ENCODE peak calls at places on chromosomes 5 and 9, in seven cellular contexts. Y, X, S, A, G, W and Q are unnamed samples.

GRCh38 chr9:69885474-69885929 is 64.9 kb downstream of the CFAP95 start:
- DNase-seq in A (peak; percentile 68), X (no peak), Y (no peak), W (no peak), S (no peak), G (no peak), Q (no peak)

GRCh38 chr5:71865665-71866320 is 146.7 kb downstream of the CARTPT start:
- DNase-seq in X (no peak), A (no peak), S (no peak), W (no peak), Y (no peak), G (no peak), Q (no peak)

GRCh38 chr5:142870552-142870951 is 100.4 kb downstream of the ARHGAP26 start:
- DNase-seq in Y (no peak), G (no peak), S (no peak), X (no peak), A (no peak), W (no peak), Q (no peak)

GRCh38 chr5:178206166-178207101 is 2.1 kb downstream of the HNRNPAB start:
- DNase-seq in Y (no peak), W (no peak), S (peak; percentile 23), X (no peak), A (peak; percentile 70), G (no peak), Q (no peak)

GRCh38 chr5:22372376-22372775 is 480.8 kb downstream of the CDH12 start:
- DNase-seq in S (peak; percentile 92), A (peak; percentile 26), W (no peak), X (no peak), Y (no peak), G (no peak), Q (peak; percentile 70)

GRCh38 chr9:112586600-112587155 is 100.1 kb downstream of the KIAA1958 start:
- DNase-seq in W (no peak), X (no peak), G (no peak), S (peak; percentile 42), Y (no peak), A (no peak), Q (no peak)

GRCh38 chr5:133341915-133342710 is 270.2 kb downstream of the FSTL4 start:
- DNase-seq in Y (no peak), W (no peak), A (peak; percentile 62), X (no peak), S (no peak), G (no peak), Q (no peak)

GRCh38 chr9:18786196-18786595 is 246.8 kb downstream of the SAXO1 start:
- DNase-seq in S (no peak), A (no peak), W (no peak), G (no peak), X (no peak), Y (no peak), Q (no peak)

GRCh38 chr5:92372766-92373165 is 989.6 kb upstream of the ARRDC3 start:
- DNase-seq in G (no peak), X (no peak), W (no peak), A (no peak), Y (no peak), S (peak; percentile 21), Q (no peak)

GRCh38 chr5:134083517-134083916 is 31.0 kb upstream of the TCF7 start:
- DNase-seq in S (peak; percentile 12), W (no peak), A (no peak), Y (no peak), G (no peak), X (no peak), Q (no peak)

GRCh38 chr5:163916856-163917255 is 411.4 kb downstream of the MAT2B start:
- DNase-seq in Y (no peak), X (no peak), A (no peak), W (no peak), G (no peak), S (no peak), Q (no peak)

GRCh38 chr9:3969846-3970245 is 330.0 kb downstream of the GLIS3 start:
- DNase-seq in A (no peak), Y (no peak), S (no peak), X (no peak), G (no peak), W (no peak), Q (no peak)

GRCh38 chr5:73119492-73120157 is 750 bp upstream of the TMEM171 start:
- DNase-seq in S (no peak), W (no peak), X (peak; percentile 62), G (no peak), Y (no peak), A (peak; percentile 40), Q (peak; percentile 20)

GRCh38 chr5:167814828-167815227 is 476.6 kb upstream of the WWC1 start:
- DNase-seq in X (peak; percentile 61), W (no peak), S (peak; percentile 88), Y (no peak), A (peak; percentile 98), G (no peak), Q (peak; percentile 96)

GRCh38 chr5:128305341-128305740 is 221.8 kb downstream of the SLC12A2 start:
- DNase-seq in W (peak; percentile 94), Y (no peak), X (no peak), G (no peak), A (no peak), S (peak; percentile 7), Q (no peak)

GRCh38 chr5:128304791-128305190 is 221.2 kb downstream of the SLC12A2 start:
- DNase-seq in Y (no peak), S (peak; percentile 46), A (no peak), W (no peak), X (no peak), G (no peak), Q (peak; percentile 3)

GRCh38 chr5:128300181-128300580 is 216.6 kb downstream of the SLC12A2 start:
- DNase-seq in Y (no peak), X (no peak), S (no peak), W (no peak), G (no peak), A (no peak), Q (no peak)

GRCh38 chr5:128304121-128304520 is 220.6 kb downstream of the SLC12A2 start:
- DNase-seq in G (no peak), A (no peak), W (no peak), S (peak; percentile 73), X (no peak), Y (no peak), Q (peak; percentile 69)

DNA sequence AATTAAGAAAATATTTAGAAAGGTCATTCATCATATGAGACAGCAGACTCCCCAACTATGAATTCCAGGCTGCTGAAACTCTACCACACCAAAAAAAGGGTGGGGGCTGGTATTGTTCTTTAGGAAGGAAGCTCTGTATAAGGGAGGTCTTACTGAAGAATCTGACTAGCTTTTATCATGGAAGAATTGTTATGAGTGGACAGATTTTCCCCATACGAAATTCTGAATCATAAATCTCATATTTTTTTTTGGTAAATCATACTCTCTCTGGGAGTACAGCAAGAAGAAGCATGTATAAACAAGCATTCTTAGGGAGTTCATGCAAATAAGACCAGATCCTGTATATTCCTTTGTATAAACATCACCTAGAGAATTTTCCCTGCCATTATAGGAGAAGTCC is 220.0 kb downstream of the SLC12A2 start:
- DNase-seq in A (no peak), S (no peak), Y (no peak), G (no peak), W (no peak), X (no peak), Q (no peak)
- H2BK5ac ChIP-seq in A (no peak overlapping the region), S (no peak overlapping the region), Y (no peak overlapping the region), G (no peak overlapping the region), W (no peak overlapping the region), X (no peak overlapping the region), Q (no peak overlapping the region)

DNA sequence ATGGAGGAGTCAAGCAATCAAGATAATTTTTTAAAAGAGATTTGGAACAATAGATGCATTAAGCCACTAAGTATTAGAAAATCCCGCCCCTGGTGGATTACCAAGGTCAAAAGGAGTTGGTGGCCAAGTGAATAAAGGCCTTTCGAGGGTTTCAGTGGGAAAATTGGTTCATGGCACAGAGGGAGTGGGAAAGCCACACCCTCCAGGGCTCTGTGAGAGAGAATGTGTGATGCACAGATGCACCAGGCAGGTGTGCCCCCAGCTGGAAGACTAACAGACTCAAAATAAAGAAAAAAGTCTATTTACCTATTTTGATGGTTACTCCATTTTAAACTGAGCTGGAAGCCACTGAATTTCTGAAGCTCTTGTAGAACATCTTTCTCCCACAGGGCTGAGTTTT is 278.0 kb downstream of the DRD1 start:
- DNase-seq in A (no peak), S (no peak), W (no peak), Y (no peak), X (no peak), G (no peak), Q (no peak)
- H3K4ac ChIP-seq in A (no peak overlapping the region), S (no peak overlapping the region), W (no peak overlapping the region), Y (no peak overlapping the region), X (no peak overlapping the region), G (no peak overlapping the region), Q (no peak overlapping the region)

DNA sequence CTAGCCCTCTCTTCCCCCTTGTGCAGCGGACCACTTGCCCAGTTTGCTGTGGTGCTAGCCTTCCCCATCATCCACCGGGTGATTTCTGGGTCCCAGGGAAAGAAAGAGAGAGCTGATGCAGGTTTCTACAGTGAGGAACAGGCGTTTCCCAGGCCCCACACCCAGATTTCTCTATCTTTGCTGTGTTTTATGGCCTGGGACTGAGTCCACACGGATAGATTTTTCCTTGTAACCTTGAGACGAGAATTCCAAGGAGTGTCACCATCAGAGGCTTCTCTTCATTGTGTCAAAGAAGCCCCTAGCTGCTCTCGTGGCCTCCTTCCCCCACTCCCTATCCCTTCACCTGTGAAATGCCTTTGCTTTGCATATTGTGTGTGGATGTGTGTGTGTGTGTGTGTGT is 21.2 kb upstream of the FGFR4 start:
- DNase-seq in W (no peak), Y (no peak), A (no peak), S (no peak), G (no peak), X (no peak), Q (no peak)
- H2BK5ac ChIP-seq in W (no peak overlapping the region), Y (no peak overlapping the region), A (no peak overlapping the region), S (no peak overlapping the region), G (no peak overlapping the region), X (no peak overlapping the region), Q (no peak overlapping the region)

GRCh38 chr5:77770293-77771005 is 5.7 kb downstream of the TBCA start:
- DNase-seq in G (no peak), Y (no peak), S (peak; percentile 27), A (no peak), W (no peak), X (no peak), Q (peak; percentile 28)

GRCh38 chr5:77771452-77771851 is 4.7 kb downstream of the TBCA start:
- DNase-seq in G (no peak), Y (no peak), S (no peak), A (no peak), X (no peak), W (no peak), Q (no peak)

GRCh38 chr5:77773734-77774280 is 2.3 kb downstream of the TBCA start:
- DNase-seq in G (no peak), W (no peak), Y (peak; percentile 18), S (no peak), X (no peak), A (peak; percentile 26), Q (no peak)

GRCh38 chr5:77774981-77775772 is 962 bp downstream of the TBCA start:
- DNase-seq in W (peak; percentile 12), A (peak; percentile 85), Y (no peak), G (no peak), S (no peak), X (no peak), Q (peak; percentile 77)

DNA sequence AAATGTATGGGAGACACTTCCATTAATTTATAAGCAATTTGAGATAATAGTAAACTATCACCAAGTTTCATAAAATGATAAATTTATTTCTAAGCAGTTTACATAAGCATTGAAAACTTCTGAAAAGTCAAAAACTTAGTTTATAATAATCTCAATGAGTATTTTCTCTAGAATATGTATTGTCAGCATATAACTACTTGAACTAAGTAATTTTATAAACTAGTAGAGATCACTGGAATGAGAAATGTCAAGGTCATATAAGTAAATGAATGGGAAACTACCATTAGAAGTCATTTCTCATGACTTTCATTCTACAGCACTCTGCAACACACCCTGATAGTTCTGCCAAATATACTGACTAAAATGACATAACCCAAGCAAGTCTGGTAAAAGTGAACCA is 3.4 kb downstream of the TBCA start:
- DNase-seq in X (no peak), Y (no peak), S (no peak), W (no peak), G (no peak), A (no peak), Q (no peak)
- H3K4ac ChIP-seq in X (no peak overlapping the region), Y (no peak overlapping the region), S (no peak overlapping the region), W (peak overlapping the region; percentile 75), G (no peak overlapping the region), A (no peak overlapping the region), Q (no peak overlapping the region)